ENCODE peak calls at places on chromosome 3, in six cellular contexts. D is fibroblast of pulmonary artery; M is left colon; O is NCI-H1417; K is AG08395; Y is naive thymus-derived CD8-positive, alpha-beta T cell. N is an unnamed sample.

GRCh38 chr3:177443469-177443868 is 246.2 kb upstream of the TBL1XR1 start:
- DNase-seq in D (peak; percentile 63), M (no peak), O (no peak), K (no peak), Y (no peak), N (peak; percentile 79)

GRCh38 chr3:101938262-101938847 is 89.0 kb downstream of the NFKBIZ start:
- DNase-seq in D (no peak), M (no peak), O (no peak), K (no peak), Y (no peak), N (no peak)

GRCh38 chr3:106421928-106422327 is 553.1 kb upstream of the CBLB start:
- DNase-seq in D (peak; percentile 47), M (no peak), O (no peak), K (no peak), Y (no peak), N (no peak)

GRCh38 chr3:127747751-127748521 is 74.4 kb downstream of the MGLL start:
- DNase-seq in D (peak; percentile 68), M (peak; percentile 55), O (peak; percentile 79), K (peak; percentile 93), Y (no peak), N (peak; percentile 90)

GRCh38 chr3:102144063-102144462 is 290.8 kb upstream of the ZPLD1 start:
- DNase-seq in D (peak; percentile 52), M (no peak), O (no peak), K (no peak), Y (no peak), N (no peak)

GRCh38 chr3:146308222-146308621 is 57.3 kb upstream of the PLSCR4 start:
- DNase-seq in D (peak; percentile 84), M (no peak), O (no peak), K (peak; percentile 51), Y (no peak), N (peak; percentile 46)

GRCh38 chr3:59472541-59472940 is 422.7 kb upstream of the CFAP20DC start:
- DNase-seq in D (no peak), M (no peak), O (no peak), K (peak; percentile 42), Y (no peak), N (no peak)

GRCh38 chr3:150227839-150228238 is 180.3 kb upstream of the TSC22D2 start:
- DNase-seq in D (peak; percentile 79), M (peak; percentile 83), O (peak; percentile 20), K (peak; percentile 74), Y (no peak), N (no peak)

GRCh38 chr3:24254649-24255048 is 240.0 kb downstream of the THRB start:
- DNase-seq in D (peak; percentile 58), M (no peak), O (no peak), K (peak; percentile 72), Y (no peak), N (peak; percentile 86)

GRCh38 chr3:186510374-186511079 is 33.7 kb downstream of the CRYGS start:
- DNase-seq in D (no peak), M (no peak), O (no peak), K (no peak), Y (no peak), N (peak; percentile 73)

GRCh38 chr3:162285252-162285651 is 788.6 kb downstream of the OTOL1 start:
- DNase-seq in D (no peak), M (no peak), O (no peak), K (no peak), Y (no peak), N (no peak)

GRCh38 chr3:72702997-72703396 is 145.2 kb downstream of the SHQ1 start:
- DNase-seq in D (no peak), M (no peak), O (no peak), K (no peak), Y (no peak), N (no peak)

GRCh38 chr3:107810195-107811071 is 280.4 kb downstream of the CD47 start:
- DNase-seq in D (no peak), M (no peak), O (no peak), K (no peak), Y (no peak), N (peak; percentile 10)

GRCh38 chr3:197600796-197601565 is 45.2 kb upstream of the BDH1 start:
- DNase-seq in D (peak; percentile 3), M (no peak), O (no peak), K (no peak), Y (no peak), N (no peak)

GRCh38 chr3:192889694-192890093 is 28.0 kb downstream of the MB21D2 start:
- DNase-seq in D (no peak), M (no peak), O (no peak), K (no peak), Y (no peak), N (no peak)

GRCh38 chr3:180362081-180362480 is 239.9 kb upstream of the TTC14 start:
- DNase-seq in D (no peak), M (no peak), O (no peak), K (no peak), Y (no peak), N (no peak)

GRCh38 chr3:45582407-45582806 is 12.1 kb upstream of the LIMD1 start:
- DNase-seq in D (peak; percentile 44), M (no peak), O (no peak), K (peak; percentile 70), Y (no peak), N (peak; percentile 35)

GRCh38 chr3:17643691-17644090 is 98.7 kb downstream of the TBC1D5 start:
- DNase-seq in D (peak; percentile 69), M (no peak), O (no peak), K (peak; percentile 41), Y (no peak), N (no peak)

N was measured in mammary epithelial cell.